ENCODE peak calls at places on chromosomes 11 and 22, in ten cellular contexts. F, R, U, E, I, Z, V, A, B and P are unnamed samples.

GRCh38 chr11:70541176-70541575 is 142.8 kb downstream of the CTTN start:
- DNase-seq in B (no peak), U (no peak), A (no peak), V (no peak), E (no peak), I (peak; percentile 29), Z (no peak), R (peak; percentile 7), F (no peak), P (no peak)

GRCh38 chr11:14015711-14016110 is 53.2 kb downstream of the SPON1 start:
- DNase-seq in V (peak; percentile 58), R (no peak), F (no peak), B (no peak), Z (no peak), E (no peak), A (no peak), U (no peak), I (no peak), P (no peak)

GRCh38 chr22:30947163-30947820 is 21.3 kb downstream of the MORC2 start:
- DNase-seq in V (no peak), I (no peak), R (peak; percentile 64), Z (no peak), A (peak; percentile 70), E (no peak), B (no peak), F (no peak), U (no peak), P (no peak)

GRCh38 chr22:50544746-50545253 is 899 bp upstream of the KLHDC7B start:
- DNase-seq in B (no peak), U (no peak), E (no peak), F (no peak), R (no peak), Z (no peak), V (no peak), A (no peak), I (peak; percentile 84), P (no peak)

GRCh38 chr11:133504906-133505305 is 27.4 kb downstream of the OPCML start:
- DNase-seq in E (no peak), B (no peak), F (no peak), U (no peak), Z (no peak), A (no peak), R (no peak), V (no peak), I (no peak), P (no peak)

GRCh38 chr22:49949914-49950292 is 10.7 kb upstream of the PIM3 start:
- DNase-seq in R (no peak), I (no peak), U (no peak), E (no peak), B (no peak), F (no peak), Z (no peak), V (no peak), A (no peak), P (no peak)

GRCh38 chr11:70650075-70650909 is 252.0 kb downstream of the CTTN start:
- DNase-seq in V (peak; percentile 51), Z (no peak), I (peak; percentile 61), U (no peak), F (peak; percentile 36), B (peak; percentile 15), R (no peak), A (no peak), E (no peak), P (no peak)

GRCh38 chr22:27836181-27836580 is 34.6 kb upstream of the MN1 start:
- DNase-seq in E (no peak), R (no peak), Z (no peak), U (no peak), A (no peak), I (no peak), V (no peak), B (no peak), F (no peak), P (no peak)

GRCh38 chr11:119491753-119492455 is 68.9 kb upstream of the THY1 start:
- DNase-seq in B (no peak), I (no peak), F (no peak), R (peak; percentile 55), V (peak; percentile 43), E (peak; percentile 36), A (no peak), Z (no peak), U (no peak), P (no peak)

GRCh38 chr11:5663511-5663910 is 21.4 kb downstream of the TRIM5 start:
- DNase-seq in E (no peak), R (no peak), U (no peak), B (no peak), Z (no peak), I (no peak), V (no peak), F (no peak), A (no peak), P (no peak)

GRCh38 chr11:1937616-1938342 is 9.4 kb upstream of the MRPL23 start:
- DNase-seq in U (no peak), V (no peak), R (peak; percentile 12), I (peak; percentile 41), F (no peak), Z (peak; percentile 66), E (no peak), A (no peak), B (no peak), P (no peak)

GRCh38 chr11:71184421-71185210 is 67.8 kb downstream of the SHANK2 start:
- DNase-seq in Z (no peak), A (no peak), V (no peak), F (no peak), U (no peak), E (no peak), I (no peak), R (no peak), B (no peak), P (no peak)

GRCh38 chr11:87281496-87281895 is 243.8 kb downstream of the TMEM135 start:
- DNase-seq in B (no peak), R (no peak), F (no peak), E (no peak), A (peak; percentile 11), Z (no peak), U (no peak), V (peak; percentile 38), I (no peak), P (no peak)

GRCh38 chr22:19579880-19580279 is 55.7 kb upstream of the CLDN5 start:
- DNase-seq in F (peak; percentile 24), U (no peak), A (no peak), E (no peak), R (no peak), I (peak; percentile 57), B (no peak), V (peak; percentile 26), Z (peak; percentile 73), P (no peak)

GRCh38 chr11:79482800-79483199 is 42.0 kb upstream of the TENM4 start:
- DNase-seq in Z (no peak), V (no peak), E (no peak), R (no peak), I (no peak), A (peak; percentile 1), U (no peak), B (no peak), F (no peak), P (no peak)

GRCh38 chr22:19959587-19960490 is 18.2 kb upstream of the TXNRD2 start:
- DNase-seq in I (peak; percentile 42), E (no peak), R (no peak), B (no peak), U (no peak), F (no peak), Z (peak; percentile 57), A (no peak), V (no peak), P (no peak)

GRCh38 chr22:32904044-32904443 is 102.5 kb downstream of the TIMP3 start:
- DNase-seq in E (no peak), A (no peak), R (no peak), I (no peak), B (no peak), U (no peak), F (no peak), Z (no peak), V (peak; percentile 43), P (no peak)

GRCh38 chr11:76663461-76663760 is 7.1 kb downstream of the LRRC32 start:
- DNase-seq in I (no peak), F (no peak), A (no peak), R (no peak), B (no peak), Z (peak; percentile 9), U (no peak), V (no peak), E (no peak), P (no peak)

GRCh38 chr11:43996318-43996717 is 51.5 kb upstream of the ACCSL start:
- DNase-seq in E (no peak), A (no peak), I (no peak), F (no peak), R (no peak), V (no peak), U (no peak), B (no peak), Z (no peak), P (no peak)

GRCh38 chr22:45934659-45935341 is 42.2 kb downstream of the WNT7B start:
- DNase-seq in Z (no peak), V (peak; percentile 94), A (no peak), R (peak; percentile 60), E (no peak), F (no peak), I (no peak), U (no peak), B (no peak), P (no peak)

GRCh38 chr11:108975641-108976071 is 310.8 kb downstream of the DDX10 start:
- DNase-seq in B (no peak), I (no peak), R (no peak), U (no peak), F (no peak), E (peak; percentile 60), A (no peak), Z (no peak), V (no peak), P (no peak)

GRCh38 chr11:58788355-58789023 is 56.0 kb downstream of the GLYATL2 start:
- DNase-seq in Z (no peak), U (no peak), A (peak; percentile 31), E (no peak), I (no peak), B (peak; percentile 38), F (peak; percentile 14), V (peak; percentile 80), R (no peak), P (peak; percentile 14)